ENCODE peak calls at places on chromosomes 13 and 19, in five cellular contexts. I, M, E, P and F are unnamed samples.
A peak's percentile ranks its signal among the peaks of the same experiment; 100 is the strongest.

GRCh38 chr13:27854606-27855005 is 62.3 kb downstream of the GSX1 start:
- DNase-seq in I (no peak), E (no peak), M (no peak), P (no peak), F (no peak)

GRCh38 chr13:94595006-94595942 is 678 bp downstream of the TGDS start:
- DNase-seq in E (no peak), I (peak; percentile 11), P (no peak), M (peak; percentile 7), F (peak; percentile 21)

GRCh38 chr13:23617551-23618014 is 47.4 kb downstream of the TNFRSF19 start:
- DNase-seq in I (peak; percentile 31), P (no peak), M (peak; percentile 95), E (no peak), F (peak; percentile 68)

GRCh38 chr19:10363789-10364281 is 16.5 kb downstream of the TYK2 start:
- DNase-seq in M (peak; percentile 51), P (no peak), I (no peak), E (no peak), F (no peak)

GRCh38 chr19:5826531-5827341 is 12.8 kb downstream of the FUT6 start:
- DNase-seq in I (peak; percentile 92), M (no peak), P (peak; percentile 88), E (peak; percentile 96), F (peak; percentile 47)

GRCh38 chr13:64925284-64925683 is 2304.9 kb downstream of the PCDH9 start:
- DNase-seq in M (peak; percentile 13), P (no peak), E (no peak), I (no peak), F (peak; percentile 20)

GRCh38 chr19:2534374-2535050 is 58.6 kb downstream of the GADD45B start:
- DNase-seq in M (no peak), P (no peak), I (no peak), E (no peak), F (peak; percentile 46)

GRCh38 chr19:47494729-47495128 is 10.7 kb upstream of the KPTN start:
- DNase-seq in I (peak; percentile 94), P (no peak), E (no peak), M (no peak), F (no peak)

GRCh38 chr13:100828226-100828625 is 153.6 kb upstream of the TMTC4 start:
- DNase-seq in I (no peak), E (peak; percentile 20), M (no peak), P (no peak), F (no peak)

GRCh38 chr19:18469245-18470107 is 31.5 kb upstream of the ISYNA1 start:
- DNase-seq in E (peak; percentile 16), P (no peak), M (peak; percentile 63), I (peak; percentile 73), F (peak; percentile 78)

GRCh38 chr19:3041756-3042517 is 12.9 kb upstream of the TLE2 start:
- DNase-seq in I (no peak), E (peak; percentile 79), M (no peak), P (no peak), F (no peak)

GRCh38 chr19:17582613-17583012 is 27.2 kb downstream of the COLGALT1 start:
- DNase-seq in E (no peak), M (no peak), I (no peak), P (no peak), F (no peak)

GRCh38 chr13:76296751-76297150 is 589.5 kb downstream of the KCTD12 start:
- DNase-seq in I (no peak), M (no peak), P (no peak), E (no peak), F (no peak)

GRCh38 chr19:7628589-7629311 is 595 bp downstream of the XAB2 start:
- DNase-seq in E (no peak), P (no peak), M (no peak), I (no peak), F (no peak)

GRCh38 chr19:848457-848921 is 3.6 kb upstream of the ELANE start:
- DNase-seq in P (no peak), M (no peak), E (no peak), I (no peak), F (no peak)

GRCh38 chr19:23461120-23461519 is 65.8 kb upstream of the ZNF91 start:
- DNase-seq in P (no peak), I (no peak), E (no peak), M (no peak), F (no peak)

GRCh38 chr13:109610517-109610916 is 175.9 kb downstream of the IRS2 start:
- DNase-seq in E (peak; percentile 21), I (peak; percentile 61), P (no peak), M (no peak), F (peak; percentile 12)

GRCh38 chr13:113035209-113035800 is 66.3 kb downstream of the MCF2L start:
- DNase-seq in I (no peak), M (no peak), P (no peak), E (no peak), F (no peak)

GRCh38 chr19:49684251-49684982 is 5.0 kb upstream of the ADM5 start:
- DNase-seq in P (no peak), E (no peak), M (no peak), I (peak; percentile 52), F (no peak)

GRCh38 chr19:41813911-41814310 is 17.5 kb downstream of the CEACAM3 start:
- DNase-seq in I (no peak), E (no peak), P (no peak), M (no peak), F (no peak)

GRCh38 chr19:7120499-7120898 is 51.0 kb downstream of the ZNF557 start:
- DNase-seq in E (no peak), P (no peak), M (no peak), I (no peak), F (no peak)

GRCh38 chr19:52028027-52028779 is at the start of gene ZNF614:
- DNase-seq in I (peak; percentile 87), M (peak; percentile 91), E (peak; percentile 79), P (peak; percentile 80), F (peak; percentile 89)

GRCh38 chr13:99617474-99618255 is 116.4 kb downstream of the TM9SF2 start:
- DNase-seq in E (no peak), M (peak; percentile 48), P (peak; percentile 28), I (peak; percentile 33), F (peak; percentile 66)

GRCh38 chr13:105914637-105915036 is 620.8 kb downstream of the EFNB2 start:
- DNase-seq in E (no peak), M (peak; percentile 58), I (no peak), P (no peak), F (peak; percentile 73)